ENCODE peak calls at places on chromosomes 4 and X, in seven cellular contexts. A is mammary epithelial cell, V is cardiac muscle cell, E is neural progenitor cell, H is esophagus squamous epithelium, Z is aorta, Q is right cardiac atrium. G is an unnamed sample.
A peak's percentile ranks its signal among the peaks of the same experiment; 100 is the strongest.

GRCh38 chrX:150587585-150588503 is 19.4 kb downstream of the MTM1 start:
- DNase-seq in A (no peak), V (peak; percentile 46), E (no peak), H (no peak), Z (no peak), Q (no peak), G (peak; percentile 9)

GRCh38 chr4:70715097-70715496 is 6.7 kb upstream of the RUFY3 start:
- DNase-seq in A (no peak), V (peak; percentile 11), E (no peak), H (no peak), Z (no peak), Q (no peak), G (peak; percentile 42)

GRCh38 chrX:10656214-10656613 is 35.8 kb upstream of the MID1 start:
- DNase-seq in A (no peak), V (no peak), E (no peak), H (no peak), Z (no peak), Q (no peak), G (no peak)

GRCh38 chr4:150510176-150510875 is 71.6 kb upstream of the MAB21L2 start:
- DNase-seq in A (peak; percentile 66), V (peak; percentile 88), E (peak; percentile 15), H (no peak), Z (no peak), Q (no peak), G (peak; percentile 85)

GRCh38 chrX:16603822-16604221 is 46.1 kb upstream of the S100G start:
- DNase-seq in A (peak; percentile 63), V (no peak), E (no peak), H (no peak), Z (no peak), Q (no peak), G (peak; percentile 19)

GRCh38 chr4:123870283-123870876 is 473.8 kb downstream of the SPRY1 start:
- DNase-seq in A (no peak), V (no peak), E (no peak), H (no peak), Z (no peak), Q (no peak), G (peak; percentile 70)

GRCh38 chr4:185587444-185588161 is 52.3 kb upstream of the PDLIM3 start:
- DNase-seq in A (no peak), V (no peak), E (peak; percentile 66), H (no peak), Z (no peak), Q (no peak), G (no peak)

GRCh38 chrX:110558406-110558805 is 199.8 kb downstream of the RTL9 start:
- DNase-seq in A (no peak), V (no peak), E (no peak), H (no peak), Z (no peak), Q (peak; percentile 38), G (no peak)

GRCh38 chr4:122900314-122900713 is 22.1 kb downstream of the NUDT6 start:
- DNase-seq in A (no peak), V (no peak), E (no peak), H (no peak), Z (no peak), Q (no peak), G (no peak)

GRCh38 chrX:3962511-3963350 is 249.3 kb upstream of the PRKX start:
- DNase-seq in A (peak; percentile 15), V (peak; percentile 13), E (peak; percentile 68), H (no peak), Z (no peak), Q (no peak), G (peak; percentile 9)

GRCh38 chr4:103018391-103019318 is 850 bp downstream of the SLC9B1 start:
- DNase-seq in A (no peak), V (no peak), E (no peak), H (no peak), Z (no peak), Q (peak; percentile 44), G (no peak)

GRCh38 chr4:113686950-113687718 is 74.4 kb downstream of the CAMK2D start:
- DNase-seq in A (no peak), V (peak; percentile 36), E (no peak), H (no peak), Z (no peak), Q (no peak), G (peak; percentile 64)

GRCh38 chr4:121270384-121270783 is 106.3 kb upstream of the TNIP3 start:
- DNase-seq in A (peak; percentile 33), V (no peak), E (no peak), H (no peak), Z (no peak), Q (no peak), G (no peak)

DNA sequence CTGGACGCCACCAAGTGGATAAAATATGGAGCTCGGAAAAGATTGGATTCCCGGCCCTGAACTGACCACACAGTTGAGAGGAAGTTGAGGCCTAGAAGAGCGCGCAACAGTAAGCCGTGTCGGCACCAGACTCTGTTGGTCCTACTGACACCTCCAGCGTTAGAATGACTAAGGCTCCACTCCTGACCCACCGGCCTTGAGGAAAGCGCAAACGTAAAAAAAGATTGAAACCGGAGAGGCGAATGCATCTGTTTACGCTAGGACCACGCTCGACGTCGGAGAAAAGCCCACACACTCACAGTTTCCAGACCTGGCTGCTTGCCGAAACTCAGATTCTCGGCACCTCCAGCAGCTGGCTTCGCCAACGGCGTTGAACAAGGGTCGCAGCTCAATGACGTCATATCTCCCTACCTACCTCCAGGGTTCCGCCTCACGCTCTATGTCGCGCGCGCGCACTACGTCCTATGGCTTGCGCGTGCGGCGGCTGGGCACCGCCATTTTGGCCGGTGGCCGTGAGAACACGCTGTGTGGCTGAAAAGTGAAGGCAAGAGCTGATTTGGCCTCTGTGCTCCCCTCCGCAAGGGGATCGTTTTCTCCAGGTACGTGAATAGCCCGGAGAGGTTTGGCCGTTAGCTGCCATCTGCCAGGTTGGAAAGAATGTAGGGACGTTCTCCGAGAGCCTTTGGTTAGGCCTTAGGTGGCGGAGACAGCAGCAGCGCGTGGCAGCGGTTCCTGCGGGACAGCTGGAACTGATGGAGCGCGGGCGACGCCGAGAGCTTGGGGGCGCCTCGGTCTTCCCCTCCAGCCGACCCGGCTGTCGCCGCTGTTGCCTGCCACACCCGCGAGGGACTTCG is at the start of the genes ABCE1 and ANAPC10:
- DNase-seq in A (peak; percentile 96), V (peak; percentile 99), E (peak; percentile 100), H (peak; percentile 77), Z (peak; percentile 98), Q (peak; percentile 97), G (peak; percentile 99)
- H3K4me1 ChIP-seq in A (peaks cover 19% of the 10 kb centered on the region), V (peaks cover 8% of the 10 kb centered on the region), E (peaks cover 17% of the 10 kb centered on the region), H (peaks cover 7% of the 10 kb centered on the region), Z (peaks cover 2% of the 10 kb centered on the region), Q (peaks cover 2% of the 10 kb centered on the region), G (no peaks in the 10 kb centered on the region)

DNA sequence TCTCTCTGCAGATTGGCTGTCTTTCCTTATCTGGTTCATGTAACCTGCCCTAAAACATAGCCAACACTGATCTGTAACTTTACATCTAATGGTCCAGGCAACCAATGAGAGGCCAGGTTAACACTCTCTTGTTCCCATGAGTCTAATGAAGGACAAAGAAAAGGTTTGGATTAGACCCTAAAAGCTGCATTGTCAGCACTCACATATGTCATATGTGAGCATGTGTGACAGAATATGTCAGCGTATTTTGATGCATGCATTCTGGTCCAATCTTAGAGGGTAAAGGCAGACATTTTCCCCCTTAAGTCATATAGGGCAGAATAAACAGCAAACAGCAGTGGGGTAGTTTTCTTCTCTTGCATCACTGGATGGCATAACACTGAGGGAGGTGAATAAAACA is 3.7 kb downstream of the NDST3 start:
- DNase-seq in A (no peak), V (no peak), E (no peak), H (no peak), Z (no peak), Q (no peak), G (no peak)
- H3K4me1 ChIP-seq in A (peaks cover 7% of the 10 kb centered on the region), V (no peaks in the 10 kb centered on the region), E (no peaks in the 10 kb centered on the region), H (no peaks in the 10 kb centered on the region), Z (no peaks in the 10 kb centered on the region), Q (no peaks in the 10 kb centered on the region), G (no peaks in the 10 kb centered on the region)

DNA sequence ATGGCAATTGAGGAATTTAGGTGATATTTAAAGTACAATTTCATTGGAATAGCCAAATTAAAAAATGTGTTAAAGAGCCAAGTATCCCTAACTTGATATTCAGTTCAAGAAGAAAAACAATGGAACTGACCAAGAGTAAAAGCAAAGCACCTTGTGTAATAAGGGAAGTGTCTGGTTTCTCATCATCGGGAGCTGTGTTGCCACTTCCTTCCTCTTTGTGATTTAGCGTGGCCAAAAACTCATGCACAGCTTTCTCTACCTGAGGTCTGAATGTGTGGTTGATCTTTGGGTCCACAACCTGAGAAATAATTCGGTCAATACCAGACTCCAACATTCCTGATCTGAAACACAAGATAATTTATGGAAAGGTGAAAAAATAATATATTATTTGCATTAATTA is 12.4 kb downstream of the BOD1L1 start:
- DNase-seq in A (no peak), V (no peak), E (no peak), H (no peak), Z (no peak), Q (no peak), G (no peak)
- H3K4me1 ChIP-seq in A (no peaks in the 10 kb centered on the region), V (no peaks in the 10 kb centered on the region), E (no peaks in the 10 kb centered on the region), H (no peaks in the 10 kb centered on the region), Z (no peaks in the 10 kb centered on the region), Q (no peaks in the 10 kb centered on the region), G (no peaks in the 10 kb centered on the region)

DNA sequence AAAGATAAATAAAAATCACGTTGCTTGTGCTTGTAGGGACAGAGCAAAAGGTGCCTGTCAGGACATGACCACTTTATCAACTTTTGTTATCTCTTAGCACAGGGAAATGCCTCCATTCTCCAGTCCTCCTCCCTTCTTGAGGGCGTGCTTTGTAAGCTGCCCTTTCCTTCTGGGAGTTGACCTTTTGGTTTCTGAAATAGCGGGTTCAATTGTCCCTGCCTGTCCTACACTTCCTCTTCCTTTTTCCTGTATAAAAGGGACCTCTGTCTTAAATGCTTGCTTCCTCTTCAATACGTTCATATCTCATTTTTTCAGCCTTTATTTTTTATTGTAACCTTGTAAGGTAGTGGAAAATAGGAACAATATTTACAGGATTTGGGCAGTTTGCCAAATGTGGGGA is 153.5 kb downstream of the SH3BGRL start:
- DNase-seq in A (no peak), V (no peak), E (no peak), H (no peak), Z (no peak), Q (no peak), G (no peak)
- H3K4me1 ChIP-seq in A (no peaks in the 10 kb centered on the region), V (no peaks in the 10 kb centered on the region), E (no peaks in the 10 kb centered on the region), H (no peaks in the 10 kb centered on the region), Z (no peaks in the 10 kb centered on the region), Q (no peaks in the 10 kb centered on the region), G (no peaks in the 10 kb centered on the region)

GRCh38 chr4:168866635-168867034 is 143.4 kb downstream of the CBR4 start:
- DNase-seq in A (no peak), V (no peak), E (no peak), H (no peak), Z (no peak), Q (no peak), G (no peak)
- H3K4me1 ChIP-seq in A (peaks cover 27% of the 10 kb centered on the region), V (peaks cover 12% of the 10 kb centered on the region), E (no peaks in the 10 kb centered on the region), H (peaks cover 3% of the 10 kb centered on the region), Z (peaks cover 23% of the 10 kb centered on the region), Q (peaks cover 24% of the 10 kb centered on the region), G (peaks cover 27% of the 10 kb centered on the region)

G was measured in fibroblast of lung.